ENCODE peak calls at places on chromosomes 1 and 21, in four cellular contexts. A is neural crest cell; Q is astrocyte of the spinal cord; G is stimulated activated CD4-positive, alpha-beta T cell treated with anti-CD3 and anti-CD28 coated beads, Interleukin-15, amount 100 ng/mL, for 1 hour. N is an unnamed sample.

GRCh38 chr1:173005196-173005864 is 45.4 kb downstream of the TNFSF18 start:
- DNase-seq in A (no peak), Q (no peak), G (no peak), N (no peak)

GRCh38 chr1:195637474-195637873 is 970.8 kb downstream of the KCNT2 start:
- DNase-seq in A (no peak), Q (no peak), G (no peak), N (no peak)

GRCh38 chr1:2229032-2229920 is 1.2 kb downstream of the SKI start:
- DNase-seq in A (no peak), Q (peak; percentile 55), G (no peak), N (no peak)

GRCh38 chr21:33974513-33975468 is 59.2 kb upstream of the ATP5PO start:
- DNase-seq in A (no peak), Q (no peak), G (no peak), N (no peak)

GRCh38 chr1:96313216-96313615 is 408.4 kb upstream of the PTBP2 start:
- DNase-seq in A (no peak), Q (peak; percentile 91), G (no peak), N (no peak)

GRCh38 chr21:28442624-28443023 is 550.1 kb downstream of the LTN1 start:
- DNase-seq in A (no peak), Q (peak; percentile 73), G (no peak), N (no peak)

GRCh38 chr1:156896490-156897033 is 3.0 kb downstream of the PEAR1 start:
- DNase-seq in A (no peak), Q (peak; percentile 85), G (no peak), N (no peak)

GRCh38 chr1:184504012-184504694 is 117.3 kb downstream of the C1orf21 start:
- DNase-seq in A (no peak), Q (no peak), G (no peak), N (no peak)

GRCh38 chr1:31182352-31182751 is 57.3 kb downstream of the NKAIN1 start:
- DNase-seq in A (peak; percentile 75), Q (peak; percentile 84), G (peak; percentile 8), N (peak; percentile 88)

GRCh38 chr1:221669441-221669840 is 72.4 kb downstream of the DUSP10 start:
- DNase-seq in A (no peak), Q (no peak), G (no peak), N (no peak)

GRCh38 chr1:240672132-240672811 is 60.3 kb upstream of the GREM2 start:
- DNase-seq in A (no peak), Q (no peak), G (no peak), N (no peak)

GRCh38 chr21:29196021-29196663 is 65.7 kb downstream of the MAP3K7CL start:
- DNase-seq in A (no peak), Q (peak; percentile 89), G (peak; percentile 11), N (no peak)

GRCh38 chr21:28608646-28609045 is 384.0 kb downstream of the LTN1 start:
- DNase-seq in A (no peak), Q (no peak), G (no peak), N (no peak)

GRCh38 chr1:204888294-204888693 is 17.6 kb downstream of the NFASC start:
- DNase-seq in A (no peak), Q (no peak), G (no peak), N (no peak)

GRCh38 chr21:42191978-42192595 is 26.9 kb upstream of the ABCG1 start:
- DNase-seq in A (no peak), Q (no peak), G (no peak), N (no peak)

GRCh38 chr1:244319283-244320132 is 132.2 kb downstream of the ADSS2 start:
- DNase-seq in A (no peak), Q (peak; percentile 82), G (no peak), N (no peak)

GRCh38 chr1:228372183-228373003 is 34.2 kb downstream of the TRIM11 start:
- DNase-seq in A (no peak), Q (no peak), G (no peak), N (no peak)

GRCh38 chr1:12549460-12550349 is 68.3 kb downstream of the DHRS3 start:
- DNase-seq in A (no peak), Q (peak; percentile 97), G (no peak), N (no peak)

GRCh38 chr1:210653771-210654170 is 325.1 kb downstream of the HHAT start:
- DNase-seq in A (no peak), Q (no peak), G (no peak), N (no peak)

GRCh38 chr1:26283871-26284596 is 4.1 kb downstream of the SH3BGRL3 start:
- DNase-seq in A (no peak), Q (no peak), G (no peak), N (no peak)

GRCh38 chr21:25509862-25510261 is 97.4 kb downstream of the MRPL39 start:
- DNase-seq in A (no peak), Q (no peak), G (no peak), N (no peak)

GRCh38 chr1:174258148-174258550 is 98.8 kb downstream of the RABGAP1L start:
- DNase-seq in A (peak; percentile 57), Q (peak; percentile 49), G (no peak), N (no peak)

GRCh38 chr1:28246427-28246832 is 10.5 kb downstream of the ATP5IF1 start:
- DNase-seq in A (no peak), Q (no peak), G (no peak), N (no peak)

GRCh38 chr1:236173174-236173767 is 30.9 kb downstream of the GPR137B start:
- DNase-seq in A (no peak), Q (no peak), G (no peak), N (no peak)

GRCh38 chr1:54120698-54121481 is 31.9 kb downstream of the CDCP2 start:
- DNase-seq in A (no peak), Q (no peak), G (no peak), N (no peak)

GRCh38 chr1:198929111-198929604 is 290.3 kb downstream of the PTPRC start:
- DNase-seq in A (no peak), Q (no peak), G (no peak), N (no peak)

GRCh38 chr1:233625510-233625981 is 11.6 kb downstream of the KCNK1 start:
- DNase-seq in A (no peak), Q (no peak), G (no peak), N (no peak)

GRCh38 chr1:221468556-221468955 is 273.3 kb downstream of the DUSP10 start:
- DNase-seq in A (no peak), Q (no peak), G (no peak), N (no peak)

GRCh38 chr1:9078035-9078948 is 8.9 kb upstream of the SLC2A5 start:
- DNase-seq in A (no peak), Q (peak; percentile 85), G (no peak), N (no peak)

GRCh38 chr1:203281851-203282661 is 23.3 kb upstream of the BTG2 start:
- DNase-seq in A (no peak), Q (no peak), G (no peak), N (no peak)

GRCh38 chr1:95041491-95042165 is 31.1 kb downstream of the ALG14 start:
- DNase-seq in A (peak; percentile 27), Q (peak; percentile 88), G (no peak), N (peak; percentile 17)

GRCh38 chr21:41639336-41639735 is 127.5 kb downstream of the RIPK4 start:
- DNase-seq in A (no peak), Q (no peak), G (no peak), N (no peak)

N was measured in progenitor cell of endocrine pancreas.